ENCODE peak calls at places on chromosomes 7 and 10, in nine cellular contexts. C is WTC11; V is NCI-H1417; W is activated CD4-positive, CD25-positive, alpha-beta regulatory T cell; U is fibroblast of pulmonary artery; F is hepatic stellate cell; M is midbrain; O is Ammon's horn; Q is hypothalamus. E is an unnamed sample.

GRCh38 chr10:133141144-133141962 is 18.7 kb upstream of the KNDC1 start:
- DNase-seq in O (no peak), W (no peak), V (no peak), M (no peak), F (no peak), C (no peak), Q (no peak), U (no peak), E (peak; percentile 44)

GRCh38 chr10:74150151-74151056 is at the start of gene AP3M1:
- DNase-seq in C (peak; percentile 87), F (peak; percentile 86), Q (peak; percentile 87), W (peak; percentile 64), M (no peak), V (peak; percentile 98), U (no peak), O (no peak), E (no peak)

GRCh38 chr10:110110338-110110737 is 97.1 kb upstream of the MXI1 start:
- DNase-seq in U (no peak), W (no peak), C (no peak), V (no peak), M (no peak), F (no peak), Q (no peak), O (no peak), E (no peak)

GRCh38 chr10:121956111-121957061 is 18.6 kb downstream of the NSMCE4A start:
- DNase-seq in C (no peak), V (no peak), M (no peak), O (no peak), F (peak; percentile 34), U (peak; percentile 60), W (no peak), Q (no peak), E (peak; percentile 93)

GRCh38 chr7:82164813-82165212 is 278.8 kb downstream of the CACNA2D1 start:
- DNase-seq in C (no peak), O (peak; percentile 74), W (no peak), U (peak; percentile 84), M (peak; percentile 66), Q (no peak), V (peak; percentile 79), F (peak; percentile 30), E (peak; percentile 22)

GRCh38 chr10:114444819-114445218 is 40.5 kb upstream of the AFAP1L2 start:
- DNase-seq in U (no peak), W (no peak), V (no peak), F (no peak), O (no peak), Q (no peak), M (no peak), C (no peak), E (no peak)

GRCh38 chr10:6659451-6659850 is 79.4 kb upstream of the PRKCQ start:
- DNase-seq in U (no peak), V (no peak), W (no peak), O (no peak), M (no peak), C (no peak), Q (no peak), F (no peak), E (no peak)

GRCh38 chr10:35063837-35064454 is 26.2 kb downstream of the CUL2 start:
- DNase-seq in Q (no peak), W (no peak), F (no peak), V (no peak), O (no peak), M (no peak), U (no peak), C (no peak), E (no peak)

GRCh38 chr10:47140752-47141348 is 159.1 kb upstream of the GDF10 start:
- DNase-seq in O (no peak), W (no peak), Q (no peak), C (no peak), V (no peak), M (no peak), U (no peak), F (no peak), E (peak; percentile 39)